ENCODE peak calls at places on chromosome 16, in four cellular contexts. Q is heart left ventricle, M is GM23338, D is A549. P is an unnamed sample.

GRCh38 chr16:67943619-67944503 is at the start of gene LCAT:
- DNase-seq in D (no peak), Q (peak), M (no peak), P (no peak)

GRCh38 chr16:72604375-72604774 is 432.4 kb upstream of the PMFBP1 start:
- DNase-seq in M (no peak), Q (no peak), D (no peak), P (no peak)

GRCh38 chr16:10880609-10881452 is 3.8 kb downstream of the CIITA start:
- DNase-seq in M (no peak), Q (no peak), D (no peak), P (no peak)

GRCh38 chr16:340370-341091 is 12.0 kb downstream of the AXIN1 start:
- DNase-seq in Q (no peak), M (no peak), D (no peak), P (no peak)

GRCh38 chr16:65961491-65962143 is 404.9 kb upstream of the CDH5 start:
- DNase-seq in D (no peak), Q (no peak), M (no peak), P (no peak)

GRCh38 chr16:10728488-10728887 is 15.2 kb upstream of the NUBP1 start:
- DNase-seq in M (no peak), Q (no peak), D (no peak), P (no peak)

GRCh38 chr16:4984174-4985000 is 26.3 kb downstream of the SEC14L5 start:
- DNase-seq in Q (no peak), M (no peak), D (no peak), P (no peak)

GRCh38 chr16:75088934-75089333 is 27.6 kb downstream of the LDHD start:
- DNase-seq in D (no peak), Q (no peak), M (no peak), P (no peak)

GRCh38 chr16:6232060-6232459 is 1100.6 kb upstream of the RBFOX1 start:
- DNase-seq in M (no peak), D (no peak), Q (no peak), P (no peak)

GRCh38 chr16:88010343-88010970 is 59.2 kb downstream of the BANP start:
- DNase-seq in Q (no peak), M (no peak), D (no peak), P (no peak)

GRCh38 chr16:7313170-7313569 is 19.5 kb upstream of the RBFOX1 start:
- DNase-seq in Q (no peak), D (no peak), M (peak), P (no peak)

GRCh38 chr16:56408379-56409098 is 16.8 kb downstream of the AMFR start:
- DNase-seq in D (peak), M (no peak), Q (no peak), P (no peak)

GRCh38 chr16:71966932-71967331 is 33.3 kb downstream of the PKD1L3 start:
- DNase-seq in Q (no peak), D (no peak), M (no peak), P (no peak)

GRCh38 chr16:23803591-23804123 is 32.1 kb upstream of the PRKCB start:
- DNase-seq in Q (peak), M (peak), D (peak), P (peak)

GRCh38 chr16:67146523-67147357 is 4.1 kb downstream of the B3GNT9 start:
- DNase-seq in D (no peak), M (no peak), Q (no peak), P (no peak)

GRCh38 chr16:76486740-76487139 is 209.5 kb downstream of the CNTNAP4 start:
- DNase-seq in M (no peak), D (no peak), Q (no peak), P (no peak)

GRCh38 chr16:65909310-65910050 is 457.0 kb upstream of the CDH5 start:
- DNase-seq in M (no peak), D (no peak), Q (no peak), P (peak)

GRCh38 chr16:68155425-68155824 is 70.3 kb downstream of the NFATC3 start:
- DNase-seq in M (no peak), Q (no peak), D (no peak), P (no peak)

GRCh38 chr16:27220527-27220926 is 17.2 kb downstream of the KDM8 start:
- DNase-seq in Q (peak), D (no peak), M (no peak), P (no peak)

GRCh38 chr16:89402962-89403361 is 87.4 kb downstream of the ANKRD11 start:
- DNase-seq in D (no peak), M (no peak), Q (no peak), P (no peak)

GRCh38 chr16:73092236-73092781 is 44.4 kb upstream of the ZFHX3 start:
- DNase-seq in Q (no peak), M (no peak), D (no peak), P (no peak)

GRCh38 chr16:75064403-75065148 is 52.0 kb downstream of the LDHD start:
- DNase-seq in Q (no peak), D (no peak), M (no peak), P (no peak)

GRCh38 chr16:89491238-89491869 is 993 bp upstream of the ANKRD11 start:
- DNase-seq in M (peak), Q (no peak), D (peak), P (no peak)

GRCh38 chr16:29972992-29973383 is 680 bp upstream of the TAOK2 start:
- DNase-seq in Q (no peak), D (no peak), M (no peak), P (no peak)

GRCh38 chr16:31352344-31353115 is 2.4 kb upstream of the ITGAX start:
- DNase-seq in M (no peak), D (no peak), Q (no peak), P (no peak)

GRCh38 chr16:57235128-57236092 is 9.6 kb upstream of the ARL2BP start:
- DNase-seq in Q (no peak), M (no peak), D (no peak), P (peak)

GRCh38 chr16:56228476-56228875 is 37.2 kb downstream of the GNAO1 start:
- DNase-seq in M (no peak), Q (no peak), D (no peak), P (no peak)

GRCh38 chr16:49918257-49918656 is 62.3 kb upstream of the ZNF423 start:
- DNase-seq in Q (no peak), D (no peak), M (peak), P (no peak)
- TF ChIP-seq CTCF in Q (no peak), D (no peak), M (peak), P (no peak)

DNA sequence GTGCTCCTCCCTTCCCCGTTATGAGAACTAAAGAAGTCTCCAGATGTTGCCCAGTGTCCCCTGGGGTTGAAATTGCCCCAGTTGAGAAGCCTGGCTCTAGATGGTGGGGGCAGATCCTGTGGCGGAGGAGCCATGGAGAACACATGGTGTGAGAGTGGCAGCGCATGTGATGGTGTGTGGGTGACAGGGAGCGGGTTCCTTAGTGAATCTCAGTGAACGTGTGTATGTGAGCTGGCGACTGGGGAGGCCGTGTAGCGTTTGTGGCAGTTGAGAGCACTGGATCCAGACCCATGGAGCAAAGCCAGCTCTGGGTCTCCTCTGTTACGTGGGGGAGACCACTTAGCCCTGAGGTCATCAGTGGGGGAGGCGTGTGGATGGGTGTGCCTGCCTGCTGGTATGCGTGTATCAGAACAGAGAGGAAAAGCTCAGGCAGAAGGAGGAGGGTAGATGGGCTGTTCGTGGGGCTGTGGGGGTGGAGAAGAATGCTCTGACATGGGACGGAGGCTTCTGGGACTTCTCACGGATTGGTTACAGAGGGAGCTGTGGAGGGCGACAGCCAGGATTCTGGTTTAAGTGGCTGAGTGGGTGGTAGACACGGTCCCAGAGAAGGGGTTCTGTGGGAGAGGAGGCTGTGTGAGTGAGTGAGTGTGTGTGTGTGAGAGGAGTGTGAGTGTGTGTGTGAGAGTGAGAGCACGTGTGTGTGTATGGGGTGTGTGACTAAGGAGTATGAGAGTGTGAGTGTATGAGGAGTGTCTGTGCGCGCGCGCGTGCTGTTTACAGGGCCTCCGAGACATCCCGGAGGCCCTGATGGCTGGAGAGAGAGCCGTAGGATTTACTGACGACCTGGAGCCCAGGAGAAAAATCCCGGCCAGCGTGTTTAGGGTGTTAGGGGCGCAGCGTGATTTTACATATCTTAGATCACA is 193.8 kb downstream of the SNX29 start:
- DNase-seq in D (no peak), M (no peak), Q (peak), P (no peak)
- H3K27ac ChIP-seq in D (no peak), M (no peak), Q (no peak), P (no peak)

DNA sequence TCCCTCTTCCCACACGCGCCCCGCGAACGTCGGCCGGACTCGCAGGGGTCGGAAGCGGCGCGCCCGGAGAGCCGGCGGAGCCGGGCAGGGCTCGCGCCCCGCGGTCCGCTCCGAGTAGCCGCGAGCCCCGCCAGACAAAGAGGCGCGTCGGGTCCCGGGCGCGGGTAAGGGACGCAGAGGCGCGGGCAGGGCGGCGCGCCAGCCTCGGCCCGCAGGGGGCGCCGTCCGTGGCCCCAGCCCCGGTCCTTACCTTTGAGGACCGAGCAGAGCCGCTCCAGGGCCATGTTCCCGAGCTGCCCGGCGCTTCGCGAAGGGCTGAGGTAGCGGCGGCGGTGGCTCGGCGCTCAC is 442 bp downstream of the NETO2 start:
- DNase-seq in D (peak), Q (peak), M (peak), P (peak)
- TF ChIP-seq CTCF in D (peak), Q (peak), M (peak), P (peak)

GRCh38 chr16:12257926-12258561 is 281.5 kb downstream of the SNX29 start:
- DNase-seq in D (no peak), Q (peak), M (peak), P (no peak)
- H3K27ac ChIP-seq in D (no peak), Q (no peak), M (no peak), P (no peak)

DNA sequence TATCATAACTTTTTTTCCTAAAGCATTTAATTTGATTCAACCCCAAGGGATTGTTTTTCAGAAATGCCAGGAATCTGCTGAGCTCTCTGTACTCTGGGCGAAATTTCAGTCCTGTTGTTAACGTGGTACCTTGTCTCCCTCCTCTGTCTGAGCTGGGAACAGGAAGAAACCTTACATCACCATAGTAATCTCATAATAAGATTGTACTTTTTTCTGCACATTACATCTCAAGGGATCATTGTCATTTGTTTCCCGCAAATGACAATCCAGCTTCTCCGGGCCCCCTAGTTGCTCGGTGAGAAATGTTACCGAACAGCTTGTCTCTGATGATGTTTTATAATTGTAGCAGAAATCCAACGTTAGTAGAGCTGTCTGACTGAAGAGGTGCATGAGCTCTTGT is 152.7 kb upstream of the ERCC4 start:
- DNase-seq in D (no peak), M (peak), Q (no peak), P (no peak)
- TF ChIP-seq CTCF in D (no peak), M (peak), Q (peak), P (no peak)

GRCh38 chr16:84983308-84983707 is 28.0 kb downstream of the ZDHHC7 start:
- DNase-seq in D (no peak), Q (peak), M (no peak), P (no peak)
- H3K27ac ChIP-seq in D (peak), Q (no peak), M (no peak), P (peak)

DNA sequence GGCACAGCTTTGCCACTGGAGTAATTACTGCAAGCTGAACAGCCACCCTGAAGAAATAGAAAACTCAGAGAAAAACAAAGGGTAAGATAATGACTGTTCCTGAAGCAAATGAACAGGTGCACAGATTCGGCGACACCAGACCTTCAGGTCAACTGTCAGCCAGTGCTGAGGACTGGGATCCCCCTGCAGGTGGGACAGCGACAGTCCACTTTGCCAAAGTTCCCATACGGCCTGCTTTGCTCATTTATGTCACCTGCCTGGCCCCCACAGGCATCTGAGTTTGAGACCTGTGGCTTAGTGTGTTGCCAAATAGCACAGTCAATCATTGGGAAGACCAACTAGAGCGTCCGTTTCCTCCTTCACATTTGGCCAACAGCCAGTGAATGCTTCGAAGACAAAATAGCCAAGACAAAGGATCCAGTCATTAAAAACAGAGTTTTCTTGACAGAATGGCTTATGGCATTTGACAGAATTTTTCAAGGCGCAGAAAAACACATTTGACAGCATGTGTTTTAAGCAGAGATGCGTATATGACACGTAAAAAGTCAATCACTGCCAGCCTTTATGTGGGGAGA is 113.8 kb downstream of the ABCC12 start:
- DNase-seq in D (no peak), Q (no peak), M (peak), P (peak)
- TF ChIP-seq CTCF in D (no peak), Q (no peak), M (peak), P (no peak)

DNA sequence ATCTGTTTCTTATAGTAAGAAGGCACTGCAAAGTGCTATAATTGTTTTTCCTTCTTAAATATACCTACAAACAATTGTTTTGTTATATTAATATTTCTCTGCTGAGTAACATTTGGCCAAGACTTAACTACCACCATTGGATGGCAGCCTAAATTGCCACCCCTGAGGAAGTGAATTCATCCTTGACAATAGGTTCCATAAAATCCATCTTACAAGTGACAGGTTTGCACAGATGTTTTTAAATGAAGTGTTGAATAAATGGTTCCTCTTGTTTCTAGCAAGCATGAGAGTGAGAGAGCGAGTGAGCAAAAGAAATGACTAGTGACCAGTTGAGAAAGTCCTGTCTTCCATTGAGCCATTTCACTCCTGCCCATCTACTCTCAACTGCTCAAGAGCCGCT is 8.3 kb upstream of the MPHOSPH6 start:
- DNase-seq in D (no peak), M (no peak), Q (no peak), P (no peak)
- H3K27ac ChIP-seq in D (no peak), M (no peak), Q (no peak), P (no peak)

GRCh38 chr16:16991711-16992110 is 479.0 kb downstream of the XYLT1 start:
- DNase-seq in M (peak), Q (no peak), D (no peak), P (no peak)
- TF ChIP-seq CTCF in M (peak), Q (no peak), D (no peak), P (no peak)

GRCh38 chr16:16157166-16157565 is 66.1 kb downstream of the ABCC6 start:
- DNase-seq in Q (no peak), D (no peak), M (no peak), P (no peak)
- H3K27ac ChIP-seq in Q (no peak), D (no peak), M (no peak), P (no peak)